ENCODE peak calls at places on chromosome 5, in eight cellular contexts. One of them, this sample, is unnamed.

GRCh38 chr5:79754865-79755555 is 65.4 kb downstream of the CMYA5 start:
- DNase-seq in tibial artery: no peak
- DNase-seq in foreskin fibroblast: no peak
- DNase-seq in cardiac fibroblast: no peak
- DNase-seq in endothelial cell of umbilical vein: no peak
- DNase-seq in fibroblast of pulmonary artery: no peak
- DNase-seq in left ventricle myocardium inferior: no peak
- DNase-seq in heart left ventricle: no peak
- DNase-seq in this sample: no peak

GRCh38 chr5:135216072-135216812 is 182.2 kb upstream of the PITX1 start:
- DNase-seq in fibroblast of pulmonary artery: no peak
- DNase-seq in heart left ventricle: no peak
- DNase-seq in left ventricle myocardium inferior: no peak
- DNase-seq in foreskin fibroblast: no peak
- DNase-seq in tibial artery: peak; percentile 34
- DNase-seq in cardiac fibroblast: no peak
- DNase-seq in endothelial cell of umbilical vein: no peak
- DNase-seq in this sample: no peak

GRCh38 chr5:137734962-137735530 is 843 bp downstream of the KLHL3 start:
- DNase-seq in cardiac fibroblast: peak; percentile 71
- DNase-seq in left ventricle myocardium inferior: peak; percentile 32
- DNase-seq in endothelial cell of umbilical vein: no peak
- DNase-seq in heart left ventricle: peak; percentile 38
- DNase-seq in fibroblast of pulmonary artery: peak; percentile 60
- DNase-seq in foreskin fibroblast: peak; percentile 55
- DNase-seq in tibial artery: peak; percentile 71
- DNase-seq in this sample: no peak

GRCh38 chr5:1011226-1011631 is 2.6 kb downstream of the NKD2 start:
- DNase-seq in cardiac fibroblast: no peak
- DNase-seq in foreskin fibroblast: no peak
- DNase-seq in tibial artery: no peak
- DNase-seq in heart left ventricle: peak; percentile 13
- DNase-seq in left ventricle myocardium inferior: peak; percentile 22
- DNase-seq in endothelial cell of umbilical vein: no peak
- DNase-seq in fibroblast of pulmonary artery: no peak
- DNase-seq in this sample: no peak

GRCh38 chr5:179318193-179318955 is 26.9 kb downstream of the ADAMTS2 start:
- DNase-seq in cardiac fibroblast: no peak
- DNase-seq in endothelial cell of umbilical vein: no peak
- DNase-seq in tibial artery: peak; percentile 56
- DNase-seq in foreskin fibroblast: peak; percentile 66
- DNase-seq in left ventricle myocardium inferior: no peak
- DNase-seq in heart left ventricle: peak; percentile 38
- DNase-seq in fibroblast of pulmonary artery: no peak
- DNase-seq in this sample: peak; percentile 15

GRCh38 chr5:134006119-134006514 is 1.3 kb upstream of the VDAC1 start:
- DNase-seq in foreskin fibroblast: no peak
- DNase-seq in left ventricle myocardium inferior: no peak
- DNase-seq in heart left ventricle: no peak
- DNase-seq in fibroblast of pulmonary artery: no peak
- DNase-seq in cardiac fibroblast: no peak
- DNase-seq in endothelial cell of umbilical vein: no peak
- DNase-seq in tibial artery: no peak
- DNase-seq in this sample: no peak

GRCh38 chr5:63053019-63053638 is 474.5 kb downstream of the LRRC70 start:
- DNase-seq in left ventricle myocardium inferior: peak; percentile 34
- DNase-seq in heart left ventricle: peak; percentile 61
- DNase-seq in fibroblast of pulmonary artery: peak; percentile 92
- DNase-seq in tibial artery: peak; percentile 63
- DNase-seq in cardiac fibroblast: peak; percentile 86
- DNase-seq in foreskin fibroblast: no peak
- DNase-seq in endothelial cell of umbilical vein: no peak
- DNase-seq in this sample: no peak

GRCh38 chr5:181222630-181223040 is 446 bp upstream of the TRIM41 start:
- DNase-seq in heart left ventricle: no peak
- DNase-seq in left ventricle myocardium inferior: no peak
- DNase-seq in cardiac fibroblast: no peak
- DNase-seq in endothelial cell of umbilical vein: no peak
- DNase-seq in fibroblast of pulmonary artery: no peak
- DNase-seq in foreskin fibroblast: no peak
- DNase-seq in tibial artery: no peak
- DNase-seq in this sample: no peak

GRCh38 chr5:16539169-16539666 is 73.6 kb upstream of the ZNF622 start:
- DNase-seq in heart left ventricle: peak; percentile 88
- DNase-seq in fibroblast of pulmonary artery: peak; percentile 56
- DNase-seq in endothelial cell of umbilical vein: no peak
- DNase-seq in tibial artery: peak; percentile 92
- DNase-seq in foreskin fibroblast: peak; percentile 93
- DNase-seq in left ventricle myocardium inferior: peak; percentile 82
- DNase-seq in cardiac fibroblast: peak; percentile 59
- DNase-seq in this sample: no peak

DNA sequence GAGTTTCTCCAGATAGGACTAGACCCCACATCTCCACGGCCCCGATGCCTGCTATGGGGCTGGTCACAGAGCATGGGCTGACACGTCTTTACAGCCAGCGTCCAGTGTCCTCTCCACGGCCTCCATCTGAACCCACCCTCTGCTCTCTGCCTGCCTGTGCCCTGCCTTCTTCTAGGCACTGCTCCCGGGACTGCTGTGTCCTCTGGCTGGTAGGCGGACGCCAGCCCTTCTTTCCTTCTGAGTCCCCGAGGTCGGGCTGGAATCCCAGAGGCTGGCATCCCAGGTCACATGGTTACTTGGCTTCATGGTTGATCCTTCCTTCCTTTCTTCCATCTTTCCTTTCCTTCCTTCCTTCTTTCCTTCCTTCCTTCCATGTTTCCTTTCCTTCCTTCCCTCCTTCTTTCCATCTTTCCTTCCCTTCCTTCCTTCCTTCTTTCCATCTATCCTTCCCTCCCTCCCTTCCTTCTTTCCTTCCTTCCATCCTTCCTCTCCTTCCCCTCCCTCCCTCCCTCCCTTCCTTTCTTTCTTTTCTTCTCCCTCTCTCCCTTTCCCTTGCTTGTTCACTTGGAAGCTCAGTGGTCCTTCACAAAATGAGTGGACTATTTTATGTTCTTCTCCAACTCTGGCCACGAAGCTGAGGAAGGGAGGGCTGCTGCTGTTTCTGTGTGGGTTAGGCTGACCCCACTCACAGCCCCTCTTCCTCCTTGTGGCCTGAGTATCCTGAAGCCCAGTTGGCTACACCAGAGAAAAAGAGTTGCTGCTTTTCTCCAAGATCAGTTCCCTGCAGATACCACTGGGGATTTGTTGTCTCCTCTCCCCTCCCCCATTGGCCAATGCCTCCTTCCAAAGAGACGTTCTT is 66.8 kb upstream of the NEURL1B start:
- DNase-seq in heart left ventricle: no peak
- DNase-seq in fibroblast of pulmonary artery: no peak
- DNase-seq in left ventricle myocardium inferior: peak; percentile 12
- DNase-seq in foreskin fibroblast: no peak
- DNase-seq in tibial artery: no peak
- DNase-seq in cardiac fibroblast: no peak
- DNase-seq in endothelial cell of umbilical vein: no peak
- DNase-seq in this sample: no peak
- H3K4me3 ChIP-seq in heart left ventricle: no peak overlapping the region
- H3K4me3 ChIP-seq in fibroblast of pulmonary artery: no peak overlapping the region
- H3K4me3 ChIP-seq in left ventricle myocardium inferior: no peak overlapping the region
- H3K4me3 ChIP-seq in foreskin fibroblast: no peak overlapping the region
- H3K4me3 ChIP-seq in tibial artery: no peak overlapping the region
- H3K4me3 ChIP-seq in cardiac fibroblast: no peak overlapping the region
- H3K4me3 ChIP-seq in endothelial cell of umbilical vein: no peak overlapping the region
- H3K4me3 ChIP-seq in this sample: no peak overlapping the region

DNA sequence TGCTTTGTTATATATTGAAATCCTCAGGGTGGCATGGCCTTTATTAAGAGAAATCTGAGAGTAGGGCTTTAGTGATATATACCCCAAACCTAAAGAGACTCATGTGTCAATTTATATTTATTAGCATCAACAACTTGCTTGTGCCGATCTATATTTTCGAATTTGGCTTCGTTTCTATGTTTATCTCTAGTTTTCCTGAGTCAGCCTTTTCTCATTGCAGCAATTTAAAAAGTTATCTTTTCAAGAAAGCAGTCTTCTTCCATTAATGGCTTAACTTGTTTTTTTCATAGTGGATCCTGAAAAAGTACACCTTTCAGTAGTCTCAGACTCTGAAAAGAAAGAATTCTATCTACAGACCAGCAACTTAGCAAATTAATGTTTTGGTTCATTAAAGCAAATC is 99.9 kb upstream of the KCNN2 start:
- DNase-seq in endothelial cell of umbilical vein: no peak
- DNase-seq in foreskin fibroblast: no peak
- DNase-seq in cardiac fibroblast: no peak
- DNase-seq in left ventricle myocardium inferior: no peak
- DNase-seq in tibial artery: no peak
- DNase-seq in heart left ventricle: no peak
- DNase-seq in fibroblast of pulmonary artery: no peak
- DNase-seq in this sample: no peak
- TF ChIP-seq CTCF in endothelial cell of umbilical vein: no peak
- TF ChIP-seq CTCF in foreskin fibroblast: no peak
- TF ChIP-seq CTCF in cardiac fibroblast: no peak
- TF ChIP-seq CTCF in left ventricle myocardium inferior: no peak
- TF ChIP-seq CTCF in tibial artery: no peak
- TF ChIP-seq CTCF in heart left ventricle: no peak
- TF ChIP-seq CTCF in fibroblast of pulmonary artery: no peak
- TF ChIP-seq CTCF in this sample: no peak

GRCh38 chr5:155408465-155408864 is 394.9 kb downstream of the KIF4B start:
- DNase-seq in endothelial cell of umbilical vein: no peak
- DNase-seq in tibial artery: no peak
- DNase-seq in foreskin fibroblast: no peak
- DNase-seq in left ventricle myocardium inferior: no peak
- DNase-seq in cardiac fibroblast: no peak
- DNase-seq in fibroblast of pulmonary artery: no peak
- DNase-seq in heart left ventricle: no peak
- DNase-seq in this sample: no peak
- H3K4me3 ChIP-seq in endothelial cell of umbilical vein: no peak overlapping the region
- H3K4me3 ChIP-seq in tibial artery: no peak overlapping the region
- H3K4me3 ChIP-seq in foreskin fibroblast: no peak overlapping the region
- H3K4me3 ChIP-seq in left ventricle myocardium inferior: no peak overlapping the region
- H3K4me3 ChIP-seq in cardiac fibroblast: no peak overlapping the region
- H3K4me3 ChIP-seq in fibroblast of pulmonary artery: no peak overlapping the region
- H3K4me3 ChIP-seq in heart left ventricle: no peak overlapping the region
- H3K4me3 ChIP-seq in this sample: no peak overlapping the region

GRCh38 chr5:82991678-82992323 is 85.4 kb downstream of the TMEM167A start:
- DNase-seq in left ventricle myocardium inferior: no peak
- DNase-seq in heart left ventricle: no peak
- DNase-seq in fibroblast of pulmonary artery: peak; percentile 14
- DNase-seq in tibial artery: no peak
- DNase-seq in foreskin fibroblast: no peak
- DNase-seq in endothelial cell of umbilical vein: peak; percentile 40
- DNase-seq in cardiac fibroblast: no peak
- DNase-seq in this sample: peak; percentile 90

GRCh38 chr5:82986404-82986803 is 90.8 kb downstream of the TMEM167A start:
- DNase-seq in tibial artery: no peak
- DNase-seq in cardiac fibroblast: no peak
- DNase-seq in endothelial cell of umbilical vein: no peak
- DNase-seq in foreskin fibroblast: no peak
- DNase-seq in left ventricle myocardium inferior: no peak
- DNase-seq in heart left ventricle: no peak
- DNase-seq in fibroblast of pulmonary artery: no peak
- DNase-seq in this sample: no peak

GRCh38 chr5:82985763-82986162 is 91.4 kb downstream of the TMEM167A start:
- DNase-seq in tibial artery: no peak
- DNase-seq in heart left ventricle: no peak
- DNase-seq in fibroblast of pulmonary artery: no peak
- DNase-seq in foreskin fibroblast: no peak
- DNase-seq in endothelial cell of umbilical vein: no peak
- DNase-seq in cardiac fibroblast: no peak
- DNase-seq in left ventricle myocardium inferior: no peak
- DNase-seq in this sample: no peak

GRCh38 chr5:82987188-82987587 is 90.0 kb downstream of the TMEM167A start:
- DNase-seq in cardiac fibroblast: no peak
- DNase-seq in foreskin fibroblast: no peak
- DNase-seq in heart left ventricle: no peak
- DNase-seq in left ventricle myocardium inferior: no peak
- DNase-seq in fibroblast of pulmonary artery: no peak
- DNase-seq in endothelial cell of umbilical vein: no peak
- DNase-seq in tibial artery: no peak
- DNase-seq in this sample: no peak

GRCh38 chr5:82991059-82991458 is 86.1 kb downstream of the TMEM167A start:
- DNase-seq in endothelial cell of umbilical vein: no peak
- DNase-seq in left ventricle myocardium inferior: no peak
- DNase-seq in tibial artery: no peak
- DNase-seq in fibroblast of pulmonary artery: no peak
- DNase-seq in heart left ventricle: no peak
- DNase-seq in cardiac fibroblast: no peak
- DNase-seq in foreskin fibroblast: no peak
- DNase-seq in this sample: no peak
- TF ChIP-seq CTCF in endothelial cell of umbilical vein: no peak
- TF ChIP-seq CTCF in left ventricle myocardium inferior: no peak
- TF ChIP-seq CTCF in tibial artery: no peak
- TF ChIP-seq CTCF in fibroblast of pulmonary artery: no peak
- TF ChIP-seq CTCF in heart left ventricle: no peak
- TF ChIP-seq CTCF in cardiac fibroblast: no peak
- TF ChIP-seq CTCF in foreskin fibroblast: no peak
- TF ChIP-seq CTCF in this sample: no peak

GRCh38 chr5:126793097-126793496 is 16.2 kb downstream of the LMNB1 start:
- DNase-seq in fibroblast of pulmonary artery: no peak
- DNase-seq in cardiac fibroblast: no peak
- DNase-seq in foreskin fibroblast: no peak
- DNase-seq in tibial artery: no peak
- DNase-seq in endothelial cell of umbilical vein: no peak
- DNase-seq in heart left ventricle: no peak
- DNase-seq in left ventricle myocardium inferior: no peak
- DNase-seq in this sample: no peak
- H3K4me3 ChIP-seq in fibroblast of pulmonary artery: no peak overlapping the region
- H3K4me3 ChIP-seq in cardiac fibroblast: no peak overlapping the region
- H3K4me3 ChIP-seq in foreskin fibroblast: no peak overlapping the region
- H3K4me3 ChIP-seq in tibial artery: no peak overlapping the region
- H3K4me3 ChIP-seq in endothelial cell of umbilical vein: no peak overlapping the region
- H3K4me3 ChIP-seq in heart left ventricle: no peak overlapping the region
- H3K4me3 ChIP-seq in left ventricle myocardium inferior: no peak overlapping the region
- H3K4me3 ChIP-seq in this sample: no peak overlapping the region

GRCh38 chr5:159104058-159104651 is 4.4 kb upstream of the EBF1 start:
- DNase-seq in left ventricle myocardium inferior: no peak
- DNase-seq in heart left ventricle: peak; percentile 43
- DNase-seq in foreskin fibroblast: peak; percentile 63
- DNase-seq in tibial artery: no peak
- DNase-seq in endothelial cell of umbilical vein: no peak
- DNase-seq in fibroblast of pulmonary artery: peak; percentile 34
- DNase-seq in cardiac fibroblast: peak; percentile 31
- DNase-seq in this sample: no peak
- TF ChIP-seq CTCF in left ventricle myocardium inferior: peak; percentile 48
- TF ChIP-seq CTCF in heart left ventricle: peak; percentile 27
- TF ChIP-seq CTCF in foreskin fibroblast: peak; percentile 21
- TF ChIP-seq CTCF in tibial artery: peak; percentile 40
- TF ChIP-seq CTCF in endothelial cell of umbilical vein: peak; percentile 14
- TF ChIP-seq CTCF in fibroblast of pulmonary artery: peak; percentile 31
- TF ChIP-seq CTCF in cardiac fibroblast: peak; percentile 38
- TF ChIP-seq CTCF in this sample: peak; percentile 44